ENCODE peak calls at places on chromosomes 5 and 9, in seven cellular contexts. Q is tibial artery, J is AG09309, W is WTC11, X is HFF-Myc, Y is RWPE1, N is fibroblast of pulmonary artery. I is an unnamed sample.

GRCh38 chr5:65062684-65063083 is 294.0 kb downstream of the CWC27 start:
- DNase-seq in Q (peak), J (peak), W (no peak), X (peak), Y (peak), N (peak), I (no peak)

GRCh38 chr5:159286420-159287035 is 23.4 kb downstream of the UBLCP1 start:
- DNase-seq in Q (no peak), J (peak), W (no peak), X (peak), Y (no peak), N (peak), I (no peak)

GRCh38 chr5:113190347-113190746 is 213.7 kb downstream of the DCP2 start:
- DNase-seq in Q (no peak), J (no peak), W (no peak), X (no peak), Y (peak), N (peak), I (no peak)

GRCh38 chr5:34522599-34523381 is 133.3 kb upstream of the RAI14 start:
- DNase-seq in Q (peak), J (peak), W (peak), X (peak), Y (peak), N (peak), I (peak)

GRCh38 chr5:1111727-1112289 is at the start of gene SLC12A7:
- DNase-seq in Q (no peak), J (no peak), W (peak), X (no peak), Y (peak), N (no peak), I (peak)

GRCh38 chr9:32045513-32045912 is 338.9 kb upstream of the ACO1 start:
- DNase-seq in Q (no peak), J (no peak), W (no peak), X (no peak), Y (no peak), N (no peak), I (no peak)

GRCh38 chr5:74464512-74465209 is 175.9 kb downstream of the ENC1 start:
- DNase-seq in Q (no peak), J (peak), W (no peak), X (no peak), Y (no peak), N (peak), I (no peak)

GRCh38 chr5:6826756-6827155 is 113.5 kb downstream of the TENT4A start:
- DNase-seq in Q (no peak), J (no peak), W (no peak), X (no peak), Y (no peak), N (no peak), I (no peak)

GRCh38 chr9:33211695-33212393 is 28.1 kb upstream of the SPINK4 start:
- DNase-seq in Q (no peak), J (no peak), W (peak), X (no peak), Y (peak), N (peak), I (no peak)

GRCh38 chr5:176530983-176531901 is 6.0 kb downstream of the RNF44 start:
- DNase-seq in Q (no peak), J (no peak), W (no peak), X (no peak), Y (peak), N (no peak), I (no peak)

GRCh38 chr5:178207183-178207916 is 3.0 kb downstream of the HNRNPAB start:
- DNase-seq in Q (peak), J (no peak), W (no peak), X (no peak), Y (no peak), N (peak), I (no peak)

GRCh38 chr5:156456857-156457256 is 129.9 kb downstream of the SGCD start:
- DNase-seq in Q (no peak), J (no peak), W (no peak), X (no peak), Y (no peak), N (no peak), I (no peak)

GRCh38 chr5:10660720-10661387 is 97.0 kb downstream of the ANKRD33B start:
- DNase-seq in Q (no peak), J (no peak), W (no peak), X (no peak), Y (no peak), N (no peak), I (no peak)

GRCh38 chr5:39598641-39599248 is 174.0 kb upstream of the DAB2 start:
- DNase-seq in Q (no peak), J (no peak), W (peak), X (no peak), Y (no peak), N (no peak), I (no peak)

GRCh38 chr5:60076746-60077145 is 183.2 kb upstream of the PDE4D start:
- DNase-seq in Q (no peak), J (no peak), W (no peak), X (no peak), Y (no peak), N (no peak), I (no peak)

GRCh38 chr9:34989946-34990635 is 546 bp downstream of the DNAJB5 start:
- DNase-seq in Q (peak), J (no peak), W (peak), X (no peak), Y (no peak), N (peak), I (peak)

GRCh38 chr5:148084269-148084668 is 20.5 kb downstream of the SPINK5 start:
- DNase-seq in Q (no peak), J (no peak), W (no peak), X (no peak), Y (no peak), N (no peak), I (no peak)

GRCh38 chr9:105694320-105694847 is at the start of gene TMEM38B:
- DNase-seq in Q (peak), J (no peak), W (peak), X (no peak), Y (peak), N (peak), I (peak)

GRCh38 chr5:74206571-74207550 is 433.7 kb downstream of the ENC1 start:
- DNase-seq in Q (peak), J (peak), W (no peak), X (peak), Y (peak), N (peak), I (no peak)

GRCh38 chr5:5304361-5305035 is 118.0 kb upstream of the ICE1 start:
- DNase-seq in Q (no peak), J (no peak), W (no peak), X (no peak), Y (peak), N (no peak), I (no peak)

GRCh38 chr5:111679611-111680010 is 77.4 kb downstream of the NREP start:
- DNase-seq in Q (no peak), J (no peak), W (no peak), X (no peak), Y (no peak), N (no peak), I (no peak)

GRCh38 chr5:96297867-96298266 is 135.2 kb downstream of the PCSK1 start:
- DNase-seq in Q (peak), J (peak), W (no peak), X (peak), Y (no peak), N (peak), I (no peak)

GRCh38 chr5:55903121-55903701 is 52.1 kb downstream of the IL31RA start:
- DNase-seq in Q (no peak), J (no peak), W (no peak), X (no peak), Y (no peak), N (peak), I (no peak)

GRCh38 chr9:77014597-77015263 is 4.7 kb upstream of the FOXB2 start:
- DNase-seq in Q (no peak), J (no peak), W (peak), X (no peak), Y (no peak), N (no peak), I (peak)

GRCh38 chr5:179263391-179264052 is 81.7 kb downstream of the ADAMTS2 start:
- DNase-seq in Q (no peak), J (no peak), W (peak), X (no peak), Y (no peak), N (no peak), I (no peak)

GRCh38 chr9:13088734-13089427 is 190.6 kb downstream of the MPDZ start:
- DNase-seq in Q (peak), J (no peak), W (peak), X (peak), Y (peak), N (peak), I (peak)

GRCh38 chr9:9855503-9856078 is 757.2 kb downstream of the PTPRD start:
- DNase-seq in Q (no peak), J (no peak), W (peak), X (no peak), Y (no peak), N (no peak), I (no peak)

GRCh38 chr5:159340511-159340910 is 10.2 kb upstream of the IL12B start:
- DNase-seq in Q (no peak), J (no peak), W (no peak), X (no peak), Y (no peak), N (no peak), I (no peak)

GRCh38 chr9:71250626-71251025 is 129.2 kb upstream of the TRPM3 start:
- DNase-seq in Q (no peak), J (no peak), W (peak), X (no peak), Y (no peak), N (no peak), I (no peak)

GRCh38 chr9:105502276-105502675 is 54.4 kb downstream of the FSD1L start:
- DNase-seq in Q (no peak), J (no peak), W (no peak), X (no peak), Y (no peak), N (no peak), I (no peak)

GRCh38 chr5:75667586-75667985 is 49.7 kb downstream of the POC5 start:
- DNase-seq in Q (no peak), J (no peak), W (no peak), X (no peak), Y (no peak), N (no peak), I (no peak)

GRCh38 chr5:63961598-63962161 is 565 bp downstream of the HTR1A start:
- DNase-seq in Q (no peak), J (no peak), W (peak), X (no peak), Y (no peak), N (no peak), I (no peak)

GRCh38 chr5:159713773-159714172 is 202.5 kb upstream of the ADRA1B start:
- DNase-seq in Q (no peak), J (no peak), W (no peak), X (no peak), Y (no peak), N (no peak), I (no peak)

GRCh38 chr5:159448-160172 is 31.7 kb upstream of the LRRC14B start:
- DNase-seq in Q (no peak), J (no peak), W (no peak), X (no peak), Y (no peak), N (peak), I (no peak)

GRCh38 chr5:94361161-94361560 is 257.2 kb downstream of the KIAA0825 start:
- DNase-seq in Q (no peak), J (peak), W (no peak), X (no peak), Y (no peak), N (no peak), I (no peak)

GRCh38 chr9:101437806-101438232 is 2.2 kb upstream of the ALDOB start:
- DNase-seq in Q (no peak), J (no peak), W (no peak), X (no peak), Y (no peak), N (no peak), I (no peak)

GRCh38 chr9:95131023-95131943 is 186.2 kb downstream of the FANCC start:
- DNase-seq in Q (peak), J (no peak), W (peak), X (peak), Y (peak), N (peak), I (peak)

GRCh38 chr5:77623341-77623740 is 15.2 kb downstream of the OTP start:
- DNase-seq in Q (no peak), J (no peak), W (no peak), X (no peak), Y (no peak), N (no peak), I (no peak)

DNA sequence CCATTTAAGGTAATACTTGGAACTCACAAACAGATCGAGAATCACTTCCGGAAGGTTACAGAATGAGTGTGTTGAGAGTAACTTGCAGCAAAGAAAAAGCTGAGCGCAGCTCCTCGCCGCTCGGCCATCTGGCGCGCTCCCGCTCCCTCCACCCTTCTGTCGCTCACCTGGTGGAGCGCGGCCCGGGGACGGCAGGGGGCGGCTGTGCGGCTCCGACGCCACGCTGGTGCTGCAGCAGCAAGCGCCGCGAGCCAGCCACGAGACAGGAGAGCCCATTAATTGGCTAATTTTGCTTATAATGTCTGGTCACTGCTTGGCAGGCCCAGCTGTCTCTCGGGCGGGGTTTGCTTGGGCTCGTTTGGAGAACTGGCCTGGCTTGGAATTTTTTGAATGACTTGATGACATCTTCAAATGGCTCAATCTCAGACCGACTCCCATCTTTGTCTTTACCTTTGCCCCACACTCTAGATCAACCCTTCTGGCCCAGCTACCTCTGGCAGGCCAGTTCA is 601.8 kb downstream of the CCDC171 start:
- DNase-seq in Q (peak), J (no peak), W (peak), X (no peak), Y (no peak), N (peak), I (peak)
- TF ChIP-seq CTCF in Q (no peak), J (no peak), W (peak), X (no peak), Y (no peak), N (peak), I (peak)

GRCh38 chr5:82296929-82297328 is 18.8 kb upstream of the RPS23 start:
- DNase-seq in Q (no peak), J (no peak), W (no peak), X (no peak), Y (no peak), N (no peak), I (no peak)
- TF ChIP-seq CTCF in Q (no peak), J (no peak), W (no peak), X (no peak), Y (no peak), N (no peak), I (no peak)

GRCh38 chr5:171747061-171747859 is 38.4 kb upstream of the SMIM23 start:
- DNase-seq in Q (no peak), J (no peak), W (no peak), X (no peak), Y (peak), N (no peak), I (no peak)

GRCh38 chr5:171745602-171746001 is 40.0 kb upstream of the SMIM23 start:
- DNase-seq in Q (no peak), J (no peak), W (no peak), X (no peak), Y (no peak), N (no peak), I (no peak)

GRCh38 chr5:171749365-171749764 is 36.3 kb upstream of the SMIM23 start:
- DNase-seq in Q (no peak), J (no peak), W (no peak), X (no peak), Y (no peak), N (no peak), I (no peak)

GRCh38 chr5:171748720-171749119 is 36.9 kb upstream of the SMIM23 start:
- DNase-seq in Q (no peak), J (no peak), W (no peak), X (no peak), Y (no peak), N (no peak), I (no peak)

GRCh38 chr5:171750316-171750788 is 35.3 kb upstream of the SMIM23 start:
- DNase-seq in Q (peak), J (no peak), W (peak), X (no peak), Y (no peak), N (peak), I (no peak)
- TF ChIP-seq CTCF in Q (peak), J (no peak), W (no peak), X (peak), Y (no peak), N (no peak), I (no peak)

DNA sequence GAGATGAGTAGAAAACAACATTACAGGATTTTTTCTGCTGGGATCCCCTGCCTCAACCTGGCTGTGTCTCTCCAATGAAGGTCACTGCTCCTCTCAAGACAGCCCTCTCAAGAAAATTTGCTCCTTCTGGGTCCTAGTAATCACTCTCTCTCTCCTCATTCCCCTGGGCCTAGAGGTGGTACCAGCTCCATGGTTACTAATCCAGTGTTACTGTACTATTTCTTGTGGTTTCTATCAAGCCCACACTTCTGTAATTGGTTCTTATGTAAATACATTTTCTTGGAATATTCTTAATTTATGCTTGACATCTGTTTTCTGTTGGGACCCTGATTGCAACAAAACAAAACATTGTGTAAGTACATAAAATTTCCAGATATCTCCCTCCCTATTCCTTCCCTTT is 123.8 kb upstream of the RORB start:
- DNase-seq in Q (no peak), J (no peak), W (no peak), X (no peak), Y (no peak), N (no peak), I (no peak)
- TF ChIP-seq CTCF in Q (no peak), J (no peak), W (no peak), X (no peak), Y (no peak), N (no peak), I (no peak)

DNA sequence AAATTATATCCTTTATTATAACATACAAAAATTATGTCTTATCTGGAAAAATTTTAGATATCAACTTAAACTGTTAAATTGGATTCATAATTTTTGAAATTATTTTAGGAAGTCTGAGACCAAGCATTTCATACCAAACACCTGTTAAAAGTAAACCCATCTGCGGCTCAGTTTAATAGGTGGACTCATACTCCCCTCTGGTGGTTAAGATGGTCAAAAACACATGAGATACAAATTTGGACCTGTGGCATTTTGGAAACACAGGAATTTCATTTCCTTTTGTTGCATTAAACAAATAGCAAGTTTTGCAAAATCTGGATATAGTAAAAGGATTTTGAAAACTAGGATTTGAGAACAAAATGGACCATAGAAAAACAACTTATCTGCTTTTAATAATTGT is 53.7 kb downstream of the RGMB start:
- DNase-seq in Q (no peak), J (no peak), W (no peak), X (peak), Y (peak), N (peak), I (no peak)
- TF ChIP-seq CTCF in Q (peak), J (peak), W (peak), X (peak), Y (peak), N (peak), I (peak)